ENCODE peak calls at places on chromosomes 2 and 18, in eight cellular contexts. J, H, R, U, Q, E, G and C are unnamed samples.

GRCh38 chr2:73286134-73286533 is 1.9 kb upstream of the FBXO41 start:
- DNase-seq in J (no peak), H (no peak), R (no peak), U (no peak), Q (no peak), E (no peak), G (no peak), C (no peak)

GRCh38 chr2:232888099-232888836 is 18.2 kb downstream of the SNORC start:
- DNase-seq in J (no peak), H (no peak), R (no peak), U (no peak), Q (no peak), E (no peak), G (no peak), C (no peak)

GRCh38 chr2:111919794-111920608 is 21.6 kb downstream of the MERTK start:
- DNase-seq in J (peak; percentile 70), H (peak; percentile 89), R (peak; percentile 67), U (peak; percentile 90), Q (peak; percentile 40), E (no peak), G (no peak), C (no peak)

GRCh38 chr2:218152777-218153176 is 14.0 kb downstream of the CXCR1 start:
- DNase-seq in J (peak; percentile 88), H (no peak), R (no peak), U (peak; percentile 22), Q (no peak), E (no peak), G (no peak), C (no peak)

GRCh38 chr2:200862532-200863000 is 1.9 kb downstream of the CLK1 start:
- DNase-seq in J (peak; percentile 56), H (peak; percentile 73), R (no peak), U (peak; percentile 51), Q (no peak), E (no peak), G (no peak), C (peak; percentile 26)

GRCh38 chr2:22947741-22948140 is 437.2 kb upstream of the KLHL29 start:
- DNase-seq in J (no peak), H (no peak), R (no peak), U (no peak), Q (no peak), E (no peak), G (no peak), C (no peak)

GRCh38 chr2:120675460-120676130 is 60.1 kb upstream of the GLI2 start:
- DNase-seq in J (peak; percentile 76), H (peak; percentile 43), R (peak; percentile 82), U (peak; percentile 79), Q (peak; percentile 62), E (no peak), G (no peak), C (peak; percentile 25)

GRCh38 chr2:88942793-88943192 is 251.3 kb downstream of the RPIA start:
- DNase-seq in J (no peak), H (no peak), R (no peak), U (no peak), Q (no peak), E (no peak), G (no peak), C (no peak)

GRCh38 chr2:120322329-120322728 is 23.6 kb upstream of the INHBB start:
- DNase-seq in J (no peak), H (no peak), R (no peak), U (no peak), Q (no peak), E (no peak), G (no peak), C (no peak)

GRCh38 chr2:134683561-134684112 is 35.2 kb downstream of the TMEM163 start:
- DNase-seq in J (peak; percentile 86), H (peak; percentile 97), R (no peak), U (peak; percentile 70), Q (no peak), E (no peak), G (no peak), C (no peak)

GRCh38 chr2:65481961-65482360 is 49.6 kb upstream of the SPRED2 start:
- DNase-seq in J (no peak), H (no peak), R (no peak), U (no peak), Q (no peak), E (no peak), G (no peak), C (no peak)

GRCh38 chr2:33426666-33427231 is 49.7 kb upstream of the RASGRP3 start:
- DNase-seq in J (peak; percentile 38), H (no peak), R (peak; percentile 56), U (peak; percentile 69), Q (no peak), E (no peak), G (no peak), C (no peak)

GRCh38 chr2:182858671-182859070 is 7.8 kb downstream of the FRZB start:
- DNase-seq in J (peak; percentile 11), H (no peak), R (no peak), U (no peak), Q (no peak), E (no peak), G (no peak), C (no peak)

GRCh38 chr2:204012081-204012653 is 75.6 kb downstream of the ICOS start:
- DNase-seq in J (peak; percentile 89), H (no peak), R (no peak), U (peak; percentile 58), Q (no peak), E (no peak), G (no peak), C (no peak)

GRCh38 chr18:9849407-9849961 is 36.3 kb upstream of the TXNDC2 start:
- DNase-seq in J (peak; percentile 27), H (no peak), R (no peak), U (no peak), Q (peak; percentile 72), E (no peak), G (no peak), C (no peak)

GRCh38 chr2:70523996-70524965 is 29.3 kb downstream of the TGFA start:
- DNase-seq in J (peak; percentile 99), H (no peak), R (peak; percentile 79), U (peak; percentile 92), Q (peak; percentile 41), E (no peak), G (peak; percentile 41), C (no peak)

DNA sequence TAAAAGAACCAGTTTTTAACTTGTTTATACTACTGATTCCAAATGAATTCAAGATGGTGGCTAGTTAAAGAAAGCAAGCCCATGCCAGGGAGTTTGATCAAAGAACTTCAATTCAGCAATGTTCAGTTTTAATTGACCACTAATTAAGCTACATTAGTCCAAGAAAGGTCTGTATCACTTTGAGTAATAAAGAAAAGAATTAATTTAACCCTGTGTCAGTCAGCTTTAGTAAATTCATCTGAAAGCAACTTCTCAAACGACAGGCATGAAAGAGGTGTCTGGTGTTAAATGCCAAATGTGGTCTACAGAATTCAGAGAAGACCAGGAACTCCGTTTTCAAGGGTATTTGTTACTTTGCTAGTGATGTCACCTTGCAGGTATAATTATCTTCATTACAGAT is 281.7 kb downstream of the TCF4 start:
- DNase-seq in J (no peak), H (no peak), R (no peak), U (no peak), Q (no peak), E (no peak), G (no peak), C (no peak)
- TF ChIP-seq CTCF in J (no peak), H (no peak), R (no peak), U (no peak), Q (no peak), E (no peak), G (no peak), C (no peak)

DNA sequence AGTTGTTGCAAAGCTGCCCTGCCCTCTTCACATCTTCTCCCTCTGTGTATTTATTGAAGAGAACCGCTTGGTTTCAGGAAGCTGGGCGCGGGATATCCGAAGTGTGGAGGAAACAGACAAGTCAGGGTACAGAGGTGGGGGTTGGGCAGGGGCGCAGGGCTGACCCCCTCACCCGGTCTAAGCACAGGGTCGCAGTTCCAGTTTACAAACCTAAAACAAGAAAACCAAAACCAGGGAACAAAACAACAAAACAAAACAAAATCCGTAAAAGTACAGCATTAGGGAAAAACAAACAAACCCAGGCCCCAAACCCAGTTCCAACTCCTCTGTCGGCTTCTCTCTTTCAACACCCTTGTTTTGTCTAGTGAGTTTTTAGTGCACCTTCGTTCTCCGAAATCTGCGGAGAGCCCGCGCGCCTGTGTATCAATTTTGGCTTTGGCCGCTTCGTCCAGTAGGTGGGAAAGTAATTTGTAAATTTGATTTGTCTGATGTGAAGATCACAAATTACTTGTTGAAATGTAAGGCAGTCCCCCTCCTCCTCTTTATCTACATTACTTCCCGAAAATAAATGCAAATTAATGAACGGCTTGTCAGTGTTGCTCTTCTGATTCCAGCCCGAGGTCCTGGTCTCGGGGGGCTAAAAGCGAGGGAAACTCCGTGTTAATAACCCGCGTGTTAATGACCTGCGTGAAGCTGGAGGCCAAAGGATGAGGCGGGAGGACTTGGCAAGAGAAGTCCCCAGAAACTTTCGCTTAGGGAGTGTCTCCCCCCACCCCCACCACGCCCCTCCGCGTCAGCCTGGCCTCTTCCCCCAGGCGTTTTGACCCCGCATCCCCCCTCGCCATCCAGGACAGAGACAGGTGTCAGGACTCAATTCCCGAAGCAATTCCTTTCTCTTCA is 6.9 kb downstream of the OTX1 start:
- DNase-seq in J (no peak), H (peak; percentile 21), R (no peak), U (no peak), Q (no peak), E (no peak), G (no peak), C (no peak)
- H3K27me3 ChIP-seq in J (no peaks in the 10 kb centered on the region), H (peaks cover 70% of the 10 kb centered on the region), R (peaks cover 55% of the 10 kb centered on the region), U (no peaks in the 10 kb centered on the region), Q (peaks cover 2% of the 10 kb centered on the region), E (peaks cover 21% of the 10 kb centered on the region), G (peaks cover 58% of the 10 kb centered on the region), C (peaks cover 92% of the 10 kb centered on the region)

GRCh38 chr2:137886432-137886831 is 77.8 kb upstream of the HNMT start:
- DNase-seq in J (peak; percentile 45), H (no peak), R (no peak), U (peak; percentile 12), Q (no peak), E (no peak), G (no peak), C (no peak)
- TF ChIP-seq CTCF in J (peak; percentile 52), H (no peak), R (no peak), U (no peak), Q (no peak), E (no peak), G (no peak), C (no peak)

GRCh38 chr2:43230981-43231827 is 4.8 kb upstream of the ZFP36L2 start:
- DNase-seq in J (no peak), H (no peak), R (no peak), U (no peak), Q (no peak), E (no peak), G (no peak), C (no peak)
- H3K27me3 ChIP-seq in J (no peaks in the 10 kb centered on the region), H (no peaks in the 10 kb centered on the region), R (no peaks in the 10 kb centered on the region), U (no peaks in the 10 kb centered on the region), Q (no peaks in the 10 kb centered on the region), E (no peaks in the 10 kb centered on the region), G (no peaks in the 10 kb centered on the region), C (no peaks in the 10 kb centered on the region)